ENCODE peak calls at places on chromosomes 5 and 9, in four cellular contexts. H is SK-N-SH, R is HepG2, M is H1. T is an unnamed sample.

GRCh38 chr5:19616821-19617220 is 371.2 kb downstream of the CDH18 start:
- DNase-seq in H (no peak), R (no peak), M (no peak), T (no peak)

GRCh38 chr5:116075117-116075910 is 9.5 kb upstream of the COMMD10 start:
- DNase-seq in H (no peak), R (no peak), M (no peak), T (no peak)

GRCh38 chr5:15598294-15598902 is 98.4 kb downstream of the FBXL7 start:
- DNase-seq in H (no peak), R (peak; percentile 7), M (peak; percentile 75), T (no peak)

GRCh38 chr9:95313010-95313498 is 4.5 kb downstream of the FANCC start:
- DNase-seq in H (peak; percentile 85), R (peak; percentile 75), M (no peak), T (peak; percentile 83)

GRCh38 chr9:121464968-121465367 is 34.7 kb downstream of the GGTA1 start:
- DNase-seq in H (no peak), R (no peak), M (no peak), T (peak; percentile 25)

GRCh38 chr9:134168731-134169130 is 4.4 kb upstream of the RNU6ATAC start:
- DNase-seq in H (no peak), R (peak; percentile 17), M (no peak), T (no peak)

GRCh38 chr9:38713426-38713825 is 6.5 kb downstream of the FAM240B start:
- DNase-seq in H (no peak), R (no peak), M (no peak), T (no peak)

GRCh38 chr9:137064027-137064879 is 6.1 kb downstream of the SAPCD2 start:
- DNase-seq in H (peak; percentile 89), R (peak; percentile 41), M (peak; percentile 95), T (peak; percentile 85)

GRCh38 chr5:170569101-170569500 is 65.3 kb downstream of the KCNIP1 start:
- DNase-seq in H (no peak), R (no peak), M (no peak), T (no peak)

GRCh38 chr9:13718086-13718485 is 438.6 kb upstream of the MPDZ start:
- DNase-seq in H (no peak), R (no peak), M (no peak), T (peak; percentile 75)

DNA sequence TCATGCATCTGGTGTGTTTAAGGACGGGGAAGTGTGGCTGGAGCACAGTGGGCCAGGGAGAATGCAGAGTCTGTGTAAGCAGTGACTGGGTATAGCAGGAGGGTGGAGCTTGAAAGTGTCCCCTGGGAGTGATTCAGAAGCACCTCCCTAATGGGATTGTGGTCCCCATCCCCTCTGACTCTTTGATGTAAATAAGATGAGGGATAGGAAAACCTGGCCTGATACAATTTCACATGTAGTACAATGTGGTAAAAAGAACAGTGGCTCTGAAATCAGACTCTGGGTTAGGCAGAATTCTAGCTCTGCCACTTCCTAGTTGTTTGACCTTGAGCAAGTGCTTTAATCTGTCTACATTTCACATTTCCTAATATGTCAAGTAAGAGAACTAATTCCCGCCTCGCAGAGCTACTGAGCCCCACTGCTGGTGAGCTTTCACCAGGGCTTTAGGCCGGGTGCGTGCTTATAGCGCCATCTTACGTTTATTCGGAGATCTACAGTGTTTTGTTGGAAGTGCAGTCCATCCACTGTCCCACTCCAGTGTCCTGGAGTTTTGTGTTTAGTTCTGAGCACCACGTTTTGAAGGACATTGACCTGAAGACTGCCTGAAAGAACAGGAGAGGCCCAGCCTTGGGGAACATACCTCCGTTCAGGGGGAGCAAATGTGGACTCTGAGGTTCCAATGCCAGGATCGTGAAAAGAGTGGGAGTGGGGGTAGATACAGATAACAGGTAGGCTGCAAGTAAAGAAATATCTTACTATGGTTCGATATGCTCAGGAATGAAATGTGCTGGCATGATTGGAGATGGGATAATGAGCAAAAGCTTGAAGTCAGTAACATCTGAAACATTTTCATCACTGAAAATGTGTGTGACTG is 51.2 kb upstream of the TESK1 start:
- DNase-seq in H (peak; percentile 84), R (peak; percentile 63), M (peak; percentile 72), T (peak; percentile 56)
- TF ChIP-seq JUND in H (no peak), R (no peak), M (no peak), T (no peak)

DNA sequence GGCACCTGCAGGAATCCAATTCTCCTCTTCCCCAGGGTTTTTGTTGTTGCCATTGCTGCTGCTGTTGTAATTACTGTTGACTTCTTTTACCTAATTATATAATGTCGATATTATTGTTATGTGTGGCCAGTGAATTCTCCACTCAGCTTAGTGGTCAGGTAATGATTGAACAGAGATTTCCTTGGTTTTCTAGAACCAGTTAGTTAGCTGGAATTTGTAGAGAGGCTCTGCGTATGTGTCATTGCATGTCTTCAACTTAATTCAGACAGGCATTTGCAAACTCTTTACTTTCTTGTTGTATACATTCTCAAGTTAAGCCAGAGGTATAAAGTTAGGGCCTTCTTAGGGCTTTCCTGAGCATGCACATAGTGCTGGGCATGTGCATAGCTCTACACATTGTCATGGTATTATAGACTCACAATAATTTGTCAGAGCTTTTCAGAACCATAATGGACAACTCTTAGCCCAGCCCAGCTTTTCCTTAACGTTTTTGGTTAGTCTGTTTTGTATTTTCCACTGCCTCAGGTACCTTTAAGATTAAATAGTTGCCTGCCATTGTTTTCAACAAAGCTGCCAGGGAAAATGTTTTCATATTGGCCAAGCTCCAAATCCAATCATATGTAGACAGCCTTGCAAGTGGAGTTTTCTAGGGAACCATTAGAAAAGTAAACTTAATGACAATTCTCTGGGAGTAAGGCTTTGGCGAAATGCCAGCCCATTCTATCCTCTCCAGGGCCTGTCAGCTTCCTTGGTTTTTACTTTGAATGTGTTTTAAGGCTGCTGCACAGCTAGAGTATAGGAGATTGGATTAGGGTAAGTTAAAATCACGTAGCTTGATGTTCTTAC is 68.1 kb downstream of the UBE2R2 start:
- DNase-seq in H (peak; percentile 12), R (no peak), M (no peak), T (no peak)
- TF ChIP-seq JUND in H (no peak), R (no peak), M (no peak), T (no peak)

DNA sequence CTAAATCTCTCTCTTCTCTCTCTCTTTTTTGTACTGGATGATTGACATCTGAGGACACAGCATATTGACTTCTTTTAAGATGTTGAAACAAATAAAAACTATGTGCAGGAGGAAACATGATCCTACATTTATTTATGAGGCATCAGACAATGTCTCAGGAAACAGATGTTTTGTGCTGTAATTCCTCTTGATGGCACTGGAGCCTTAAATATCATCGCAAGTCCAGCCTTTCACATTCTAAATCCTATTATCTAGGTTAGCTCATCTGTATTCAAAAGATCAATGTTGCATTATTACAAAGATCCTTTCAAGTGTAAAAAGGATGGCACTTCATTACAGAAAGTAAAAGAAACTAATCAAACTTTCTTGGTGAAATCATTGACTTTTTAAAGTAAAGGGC is 63.9 kb downstream of the MAT2B start:
- DNase-seq in H (peak; percentile 51), R (no peak), M (no peak), T (peak; percentile 69)
- TF ChIP-seq JUND in H (no peak), R (no peak), M (no peak), T (no peak)

GRCh38 chr5:32027093-32027716 is 146.9 kb downstream of the GOLPH3 start:
- DNase-seq in H (no peak), R (no peak), M (no peak), T (no peak)

GRCh38 chr5:32030686-32031478 is 143.2 kb downstream of the GOLPH3 start:
- DNase-seq in H (no peak), R (no peak), M (no peak), T (no peak)

GRCh38 chr5:32029291-32029690 is 144.8 kb downstream of the GOLPH3 start:
- DNase-seq in H (no peak), R (no peak), M (no peak), T (no peak)

GRCh38 chr5:32030226-32030625 is 143.9 kb downstream of the GOLPH3 start:
- DNase-seq in H (no peak), R (no peak), M (no peak), T (no peak)

GRCh38 chr5:32027717-32028321 is 146.3 kb downstream of the GOLPH3 start:
- DNase-seq in H (no peak), R (peak; percentile 39), M (no peak), T (no peak)
- TF ChIP-seq JUND in H (peak; percentile 15), R (no peak), M (no peak), T (no peak)

T was measured in T47D.